ENCODE peak calls at places on chromosomes 7 and 10, in four cellular contexts. K is tibial artery, H is adrenal gland, Z is lung. M is an unnamed sample. For H3K4me1, the result is how much of the 10 kb centered on the place peaks cover.

GRCh38 chr10:29499993-29500537 is 134.7 kb downstream of the SVIL start:
- DNase-seq in Z (no peak), K (no peak), H (no peak), M (peak)

GRCh38 chr10:58775960-58776574 is 263.4 kb downstream of the BICC1 start:
- DNase-seq in Z (no peak), K (peak), H (no peak), M (no peak)

GRCh38 chr7:112937651-112938390 is 147.6 kb upstream of the TMEM168 start:
- DNase-seq in H (no peak), Z (no peak), K (no peak), M (no peak)

GRCh38 chr7:157744786-157745601 is 408.2 kb downstream of the DNAJB6 start:
- DNase-seq in H (no peak), Z (no peak), K (no peak), M (no peak)

GRCh38 chr7:69598081-69598486 is at the start of gene AUTS2:
- DNase-seq in K (peak), H (peak), Z (peak), M (peak)

GRCh38 chr10:67520924-67521520 is 175.0 kb downstream of the CTNNA3 start:
- DNase-seq in K (no peak), Z (no peak), H (peak), M (no peak)

GRCh38 chr7:17640730-17641377 is 299.4 kb downstream of the SNX13 start:
- DNase-seq in Z (no peak), H (no peak), K (no peak), M (no peak)

GRCh38 chr7:153682628-153683027 is 369.6 kb upstream of the DPP6 start:
- DNase-seq in Z (no peak), K (no peak), H (no peak), M (no peak)

GRCh38 chr7:49438281-49438680 is 335.2 kb upstream of the VWC2 start:
- DNase-seq in H (no peak), Z (no peak), K (no peak), M (no peak)

GRCh38 chr7:155815332-155816191 is 3.3 kb upstream of the SHH start:
- DNase-seq in K (no peak), H (peak), Z (peak), M (no peak)

GRCh38 chr7:39811161-39811614 is 138.9 kb upstream of the CDK13 start:
- DNase-seq in H (no peak), K (no peak), Z (no peak), M (no peak)

GRCh38 chr7:114107522-114107921 is 188.7 kb upstream of the PPP1R3A start:
- DNase-seq in H (no peak), Z (no peak), K (no peak), M (no peak)

GRCh38 chr10:43108951-43109350 is 29.3 kb upstream of the CSGALNACT2 start:
- DNase-seq in H (no peak), Z (no peak), K (no peak), M (no peak)

GRCh38 chr7:157684596-157685429 is 348.0 kb downstream of the DNAJB6 start:
- DNase-seq in K (no peak), Z (no peak), H (no peak), M (no peak)

GRCh38 chr10:127899766-127900382 is 7.0 kb upstream of the PTPRE start:
- DNase-seq in H (no peak), K (no peak), Z (peak), M (no peak)

GRCh38 chr10:129860396-129860795 is 103.7 kb downstream of the EBF3 start:
- DNase-seq in Z (no peak), K (no peak), H (no peak), M (no peak)

GRCh38 chr7:127252736-127253288 is at the start of gene GRM8:
- DNase-seq in K (peak), Z (no peak), H (peak), M (peak)

GRCh38 chr10:29266641-29267040 is 22.2 kb upstream of the LYZL1 start:
- DNase-seq in K (no peak), Z (no peak), H (no peak), M (no peak)

GRCh38 chr7:130695840-130696239 is 9.5 kb upstream of the TSGA13 start:
- DNase-seq in H (no peak), Z (no peak), K (no peak), M (no peak)

GRCh38 chr7:44196450-44196872 is 4.3 kb upstream of the YKT6 start:
- DNase-seq in H (peak), Z (no peak), K (no peak), M (no peak)

GRCh38 chr10:118978998-118979350 is 50.5 kb upstream of the NANOS1 start:
- DNase-seq in H (no peak), Z (no peak), K (no peak), M (peak)

GRCh38 chr10:67669978-67670377 is 26.0 kb downstream of the CTNNA3 start:
- DNase-seq in K (no peak), Z (no peak), H (no peak), M (no peak)

GRCh38 chr7:4879401-4880081 is 4.0 kb downstream of the RADIL start:
- DNase-seq in Z (no peak), K (no peak), H (no peak), M (no peak)

GRCh38 chr7:25860206-25860881 is 291.7 kb upstream of the NFE2L3 start:
- DNase-seq in Z (no peak), H (no peak), K (no peak), M (no peak)

GRCh38 chr10:78124167-78124566 is 90.5 kb downstream of the RPS24 start:
- DNase-seq in Z (no peak), K (no peak), H (no peak), M (no peak)

GRCh38 chr7:3246133-3246532 is 54.9 kb upstream of the SDK1 start:
- DNase-seq in H (no peak), Z (no peak), K (no peak), M (no peak)

DNA sequence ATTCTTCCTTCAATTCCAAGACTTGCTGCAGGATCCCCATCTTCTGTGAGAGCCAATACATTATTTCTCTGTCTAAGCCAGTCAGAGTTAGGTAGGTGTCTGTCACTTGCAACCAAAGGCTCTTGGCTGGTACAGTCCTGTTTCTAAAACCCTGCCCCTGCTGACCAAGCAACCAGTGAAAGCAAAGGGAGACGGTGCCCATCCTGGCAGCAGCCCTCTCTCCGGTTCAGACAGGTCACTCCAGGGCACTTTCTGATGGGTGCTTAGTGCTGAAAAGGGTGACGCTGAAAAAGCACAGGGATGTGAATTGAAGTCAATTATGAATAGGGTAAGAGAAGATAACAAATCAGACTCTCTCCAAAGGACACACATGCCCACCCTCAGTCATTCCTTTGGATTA is 37.5 kb downstream of the SPOCK2 start:
- DNase-seq in H (no peak), Z (no peak), K (no peak), M (no peak)
- H3K4me1 ChIP-seq in H (under half), Z (under half), K (under half), M (under half)

GRCh38 chr10:94938383-94938782 is at the start of gene CYP2C9:
- DNase-seq in Z (no peak), H (no peak), K (no peak), M (no peak)

DNA sequence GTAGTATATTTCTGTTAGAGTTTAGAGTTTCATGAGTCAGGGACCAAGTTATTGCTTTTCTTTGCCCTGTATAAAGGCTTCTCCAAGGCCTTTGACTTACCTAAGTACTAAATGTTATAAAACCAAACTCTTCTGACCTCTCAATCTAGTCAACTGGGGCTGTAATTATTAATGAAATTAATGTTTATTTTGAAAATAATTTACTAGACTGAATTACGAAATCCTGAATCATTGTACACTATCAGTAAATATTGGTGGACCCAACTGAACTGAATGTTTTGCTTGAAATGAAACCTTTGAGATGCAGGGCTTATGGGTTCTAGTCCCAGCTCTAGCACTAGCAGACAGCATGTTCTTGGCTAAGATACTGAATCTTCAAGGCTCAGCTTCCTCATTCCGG is 1.7 kb upstream of the CYP2C9 start:
- DNase-seq in K (no peak), H (no peak), Z (no peak), M (no peak)
- TF ChIP-seq CTCF in K (no peak), H (no peak), Z (no peak), M (no peak)

DNA sequence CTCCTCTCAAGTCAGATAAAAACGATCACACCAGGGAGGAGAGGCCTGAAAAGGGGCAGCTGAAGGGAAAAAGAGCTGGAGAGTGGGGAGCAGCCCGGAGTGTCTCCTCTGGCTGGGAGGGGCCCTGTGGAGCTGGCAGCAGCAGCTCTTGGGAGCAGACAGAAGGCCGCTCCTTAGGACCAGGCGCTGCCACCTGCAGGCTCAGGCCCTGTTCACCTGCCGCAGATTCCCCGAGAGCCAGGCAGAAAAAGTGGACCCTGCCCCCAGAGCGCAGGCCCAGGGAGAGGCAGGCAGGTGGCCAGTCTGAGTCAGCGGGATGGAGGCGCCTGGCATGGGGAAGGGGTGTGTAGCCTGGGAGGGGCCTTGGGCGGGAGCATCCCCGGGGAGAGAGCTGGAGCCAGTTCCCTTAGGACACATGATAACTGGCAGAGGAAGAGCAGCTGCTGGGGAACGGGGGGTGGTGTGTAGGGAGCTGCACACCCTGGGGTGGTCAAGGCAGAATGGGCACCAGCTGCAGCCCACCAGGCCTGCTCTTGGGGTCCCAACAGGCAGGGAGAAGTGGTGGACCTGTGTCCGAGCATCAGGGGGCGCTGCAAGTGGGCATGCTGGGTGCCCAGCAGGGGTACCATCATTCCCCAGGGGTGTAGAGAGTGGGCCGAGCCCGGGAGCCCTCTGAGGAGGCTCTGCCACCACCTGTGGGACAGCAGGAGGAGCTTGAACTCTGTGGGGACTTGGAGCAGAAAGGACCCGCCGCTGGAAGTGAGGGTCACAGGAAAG is 177.2 kb upstream of the RHEB start:
- DNase-seq in H (no peak), K (no peak), Z (no peak), M (no peak)
- H3K4me1 ChIP-seq in H (under half), K (under half), Z (under half), M (under half)

GRCh38 chr10:106175760-106176377 is 988.6 kb downstream of the SORCS1 start:
- DNase-seq in Z (no peak), K (no peak), H (no peak), M (no peak)
- TF ChIP-seq CTCF in Z (no peak), K (no peak), H (peak), M (no peak)

DNA sequence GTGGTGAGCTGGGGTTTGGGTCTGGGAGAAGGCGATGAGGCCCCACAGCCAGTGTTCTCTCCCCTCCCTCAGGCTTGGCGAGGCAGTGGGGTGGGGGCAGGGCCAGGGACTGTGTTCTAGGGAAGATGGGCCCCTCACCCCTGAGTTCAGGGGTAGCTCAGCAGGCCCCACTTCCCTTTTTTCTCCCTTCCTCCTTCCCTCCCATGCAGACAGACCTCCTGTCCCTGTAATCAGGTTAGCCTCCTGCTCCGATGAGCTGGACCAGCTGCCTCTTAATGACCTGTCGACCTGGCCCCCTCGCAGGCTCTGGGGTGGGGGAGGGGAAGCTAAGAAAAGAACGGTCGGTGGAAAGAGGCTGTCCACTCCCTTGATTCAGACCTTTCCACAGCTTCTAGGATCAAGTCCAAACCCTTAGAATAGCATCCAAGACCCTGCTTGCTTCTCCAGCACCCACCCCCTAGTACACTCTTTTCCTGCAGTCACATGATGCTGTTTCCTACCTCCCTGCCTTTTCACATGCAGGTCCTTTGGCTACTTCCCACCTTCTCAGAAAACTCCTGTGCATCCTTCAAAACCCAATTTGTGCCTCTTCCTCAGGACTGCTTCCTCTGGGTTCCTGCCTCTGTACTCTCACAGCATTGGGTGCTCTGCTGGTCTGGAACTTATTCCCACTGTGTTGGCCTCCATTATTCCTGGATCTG is 64.1 kb downstream of the ZMIZ1 start:
- DNase-seq in H (no peak), K (no peak), Z (no peak), M (no peak)
- H3K4me1 ChIP-seq in H (half or more), K (under half), Z (half or more), M (under half)

DNA sequence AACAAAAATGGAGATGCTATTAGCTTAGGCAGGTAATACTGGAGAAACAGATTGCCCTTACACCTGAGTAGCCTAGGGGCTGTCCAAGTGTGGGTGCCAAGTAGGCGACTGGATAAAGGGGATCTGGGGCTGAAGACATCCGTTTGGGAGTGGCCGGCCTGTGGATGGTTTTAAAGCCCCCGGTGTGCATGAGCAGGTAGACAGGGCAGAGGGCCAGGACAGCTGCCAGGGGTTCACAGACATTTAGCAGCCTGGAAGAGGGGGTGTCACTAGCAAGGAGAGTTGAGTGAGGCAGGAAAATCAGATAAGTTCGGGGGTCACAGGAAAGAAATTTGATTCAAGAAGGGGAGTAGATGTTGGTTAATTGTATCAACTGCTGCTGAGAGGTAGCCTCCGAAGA is 1.5 kb upstream of the OPALIN start:
- DNase-seq in K (no peak), H (no peak), Z (no peak), M (no peak)
- TF ChIP-seq CTCF in K (no peak), H (no peak), Z (no peak), M (no peak)

GRCh38 chr10:6542999-6543430 is 37.1 kb downstream of the PRKCQ start:
- DNase-seq in H (no peak), Z (no peak), K (no peak), M (no peak)
- H3K4me1 ChIP-seq in H (under half), Z (under half), K (under half), M (under half)

DNA sequence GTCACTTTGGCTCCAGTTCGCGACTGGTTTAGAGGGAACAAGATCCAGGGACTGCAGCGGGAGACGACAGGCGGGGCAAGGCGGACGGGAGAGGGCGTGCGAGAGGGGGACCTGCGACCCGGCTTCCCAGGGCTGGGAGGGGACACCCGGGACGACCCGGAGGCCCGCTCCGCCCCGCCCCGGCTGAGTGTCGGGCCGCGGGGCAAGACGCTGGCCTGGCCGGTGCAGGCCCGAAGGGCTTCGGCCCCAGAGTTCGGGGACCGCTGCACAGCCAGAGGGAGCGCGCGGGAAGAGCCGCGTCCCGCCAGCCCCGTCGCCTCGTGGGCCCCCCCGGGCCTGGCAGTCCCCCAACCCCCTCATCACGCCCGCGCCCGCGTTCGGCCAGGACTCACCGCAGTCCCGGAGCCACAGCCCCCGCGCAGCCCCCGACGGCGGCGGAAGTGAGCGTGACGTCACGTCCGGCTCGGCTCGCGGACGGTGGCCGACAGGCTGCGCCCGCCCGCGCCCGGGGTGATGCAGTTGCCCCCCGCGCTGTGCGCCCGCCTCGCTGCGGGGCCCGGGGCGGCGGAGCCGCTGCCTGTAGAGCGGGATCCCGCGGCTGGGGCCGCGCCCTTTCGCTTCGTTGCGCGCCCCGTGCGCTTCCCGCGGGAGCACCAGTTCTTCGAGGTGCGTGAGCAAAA is at the start of the genes TUBGCP2 and ZNF511:
- DNase-seq in K (peak), Z (peak), H (peak), M (no peak)
- TF ChIP-seq CTCF in K (no peak), Z (no peak), H (no peak), M (no peak)

GRCh38 chr7:105352922-105353668 is 35.6 kb downstream of the SRPK2 start:
- DNase-seq in H (no peak), K (no peak), Z (no peak), M (no peak)
- H3K4me1 ChIP-seq in H (under half), K (under half), Z (under half), M (under half)